ENCODE peak calls at places on chromosomes 11 and 22, in eight cellular contexts. One of them, this sample, is unnamed.

GRCh38 chr11:102046841-102047240 is 396 bp upstream of the CFAP300 start:
- DNase-seq in lower leg skin: no peak
- DNase-seq in astrocyte of the spinal cord: no peak
- DNase-seq in brain microvascular endothelial cell: no peak
- DNase-seq in cardiac fibroblast: no peak
- DNase-seq in mucosa of descending colon: no peak
- DNase-seq in CD8-positive, alpha-beta T cell: no peak
- DNase-seq in A549: no peak
- DNase-seq in this sample: no peak

GRCh38 chr22:28855355-28856094 is 27.8 kb upstream of the ZNRF3 start:
- DNase-seq in brain microvascular endothelial cell: peak
- DNase-seq in cardiac fibroblast: peak
- DNase-seq in lower leg skin: no peak
- DNase-seq in astrocyte of the spinal cord: peak
- DNase-seq in mucosa of descending colon: no peak
- DNase-seq in CD8-positive, alpha-beta T cell: peak
- DNase-seq in A549: peak
- DNase-seq in this sample: peak

GRCh38 chr22:49536571-49537131 is 291.0 kb downstream of the BRD1 start:
- DNase-seq in astrocyte of the spinal cord: no peak
- DNase-seq in lower leg skin: peak
- DNase-seq in mucosa of descending colon: no peak
- DNase-seq in A549: no peak
- DNase-seq in CD8-positive, alpha-beta T cell: no peak
- DNase-seq in brain microvascular endothelial cell: no peak
- DNase-seq in cardiac fibroblast: no peak
- DNase-seq in this sample: no peak

GRCh38 chr11:46710821-46711269 is 8.2 kb upstream of the F2 start:
- DNase-seq in astrocyte of the spinal cord: peak
- DNase-seq in mucosa of descending colon: no peak
- DNase-seq in brain microvascular endothelial cell: peak
- DNase-seq in A549: no peak
- DNase-seq in cardiac fibroblast: peak
- DNase-seq in lower leg skin: no peak
- DNase-seq in CD8-positive, alpha-beta T cell: no peak
- DNase-seq in this sample: peak

GRCh38 chr11:108142304-108142703 is 20.9 kb downstream of the ACAT1 start:
- DNase-seq in brain microvascular endothelial cell: no peak
- DNase-seq in CD8-positive, alpha-beta T cell: no peak
- DNase-seq in A549: no peak
- DNase-seq in lower leg skin: no peak
- DNase-seq in astrocyte of the spinal cord: no peak
- DNase-seq in mucosa of descending colon: no peak
- DNase-seq in cardiac fibroblast: no peak
- DNase-seq in this sample: no peak

GRCh38 chr22:27112273-27112672 is 454.9 kb downstream of the MIAT start:
- DNase-seq in astrocyte of the spinal cord: no peak
- DNase-seq in cardiac fibroblast: no peak
- DNase-seq in mucosa of descending colon: no peak
- DNase-seq in lower leg skin: no peak
- DNase-seq in CD8-positive, alpha-beta T cell: no peak
- DNase-seq in A549: no peak
- DNase-seq in brain microvascular endothelial cell: no peak
- DNase-seq in this sample: no peak

GRCh38 chr22:46963672-46964545 is 201.5 kb downstream of the TBC1D22A start:
- DNase-seq in brain microvascular endothelial cell: no peak
- DNase-seq in lower leg skin: peak
- DNase-seq in mucosa of descending colon: no peak
- DNase-seq in CD8-positive, alpha-beta T cell: no peak
- DNase-seq in cardiac fibroblast: no peak
- DNase-seq in A549: no peak
- DNase-seq in astrocyte of the spinal cord: no peak
- DNase-seq in this sample: no peak

GRCh38 chr11:122556605-122557004 is 98.9 kb upstream of the UBASH3B start:
- DNase-seq in CD8-positive, alpha-beta T cell: no peak
- DNase-seq in brain microvascular endothelial cell: no peak
- DNase-seq in cardiac fibroblast: no peak
- DNase-seq in A549: no peak
- DNase-seq in lower leg skin: no peak
- DNase-seq in mucosa of descending colon: no peak
- DNase-seq in astrocyte of the spinal cord: no peak
- DNase-seq in this sample: no peak

GRCh38 chr11:66685276-66686099 is 7.8 kb upstream of the RBM4B start:
- DNase-seq in mucosa of descending colon: no peak
- DNase-seq in cardiac fibroblast: no peak
- DNase-seq in A549: no peak
- DNase-seq in brain microvascular endothelial cell: no peak
- DNase-seq in CD8-positive, alpha-beta T cell: no peak
- DNase-seq in lower leg skin: peak
- DNase-seq in astrocyte of the spinal cord: no peak
- DNase-seq in this sample: no peak

GRCh38 chr11:86876716-86877234 is 76.4 kb downstream of the PRSS23 start:
- DNase-seq in CD8-positive, alpha-beta T cell: no peak
- DNase-seq in brain microvascular endothelial cell: no peak
- DNase-seq in astrocyte of the spinal cord: no peak
- DNase-seq in mucosa of descending colon: no peak
- DNase-seq in cardiac fibroblast: no peak
- DNase-seq in lower leg skin: no peak
- DNase-seq in A549: no peak
- DNase-seq in this sample: no peak

GRCh38 chr11:44014968-44015623 is 32.7 kb upstream of the ACCSL start:
- DNase-seq in astrocyte of the spinal cord: no peak
- DNase-seq in A549: no peak
- DNase-seq in lower leg skin: peak
- DNase-seq in CD8-positive, alpha-beta T cell: no peak
- DNase-seq in mucosa of descending colon: no peak
- DNase-seq in brain microvascular endothelial cell: peak
- DNase-seq in cardiac fibroblast: peak
- DNase-seq in this sample: peak

GRCh38 chr11:21545701-21546100 is 647.2 kb upstream of the ANO5 start:
- DNase-seq in mucosa of descending colon: no peak
- DNase-seq in cardiac fibroblast: no peak
- DNase-seq in CD8-positive, alpha-beta T cell: no peak
- DNase-seq in A549: no peak
- DNase-seq in astrocyte of the spinal cord: no peak
- DNase-seq in brain microvascular endothelial cell: no peak
- DNase-seq in lower leg skin: no peak
- DNase-seq in this sample: no peak

GRCh38 chr11:83599066-83599465 is 312.9 kb upstream of the CCDC90B start:
- DNase-seq in astrocyte of the spinal cord: no peak
- DNase-seq in CD8-positive, alpha-beta T cell: no peak
- DNase-seq in brain microvascular endothelial cell: no peak
- DNase-seq in mucosa of descending colon: no peak
- DNase-seq in cardiac fibroblast: no peak
- DNase-seq in lower leg skin: no peak
- DNase-seq in A549: no peak
- DNase-seq in this sample: no peak

GRCh38 chr11:8719260-8720190 is 36.9 kb downstream of the RPL27A start:
- DNase-seq in CD8-positive, alpha-beta T cell: no peak
- DNase-seq in A549: peak
- DNase-seq in brain microvascular endothelial cell: peak
- DNase-seq in cardiac fibroblast: peak
- DNase-seq in astrocyte of the spinal cord: peak
- DNase-seq in lower leg skin: peak
- DNase-seq in mucosa of descending colon: no peak
- DNase-seq in this sample: peak

DNA sequence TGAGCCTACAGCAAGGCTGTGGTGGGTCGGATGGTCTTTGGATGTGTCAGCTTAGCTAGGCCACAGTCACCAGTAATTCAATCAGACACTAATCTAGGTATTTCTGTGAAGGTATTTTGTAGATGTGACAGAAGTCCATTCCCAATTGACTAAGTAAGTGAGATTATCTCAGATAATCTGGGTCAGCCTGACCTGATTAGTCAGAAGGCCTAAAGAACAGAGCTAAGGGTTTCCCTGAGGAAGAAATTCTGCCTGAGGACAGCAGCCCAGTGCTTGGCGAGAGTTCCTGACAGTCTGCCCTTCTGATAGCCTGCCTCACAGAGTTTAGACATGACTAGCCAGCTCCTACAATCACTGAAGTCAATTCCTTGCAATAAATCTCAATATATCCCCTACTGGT is 28.7 kb downstream of the GUCD1 start:
- DNase-seq in cardiac fibroblast: no peak
- DNase-seq in CD8-positive, alpha-beta T cell: no peak
- DNase-seq in astrocyte of the spinal cord: no peak
- DNase-seq in A549: no peak
- DNase-seq in lower leg skin: no peak
- DNase-seq in mucosa of descending colon: no peak
- DNase-seq in brain microvascular endothelial cell: no peak
- DNase-seq in this sample: no peak
- H3K4me3 ChIP-seq in cardiac fibroblast: no peak
- H3K4me3 ChIP-seq in CD8-positive, alpha-beta T cell: no peak
- H3K4me3 ChIP-seq in astrocyte of the spinal cord: no peak
- H3K4me3 ChIP-seq in A549: no peak
- H3K4me3 ChIP-seq in lower leg skin: no peak
- H3K4me3 ChIP-seq in mucosa of descending colon: no peak
- H3K4me3 ChIP-seq in brain microvascular endothelial cell: no peak
- H3K4me3 ChIP-seq in this sample: no peak

GRCh38 chr11:58963551-58964075 is 24.3 kb downstream of the GLYATL1 start:
- DNase-seq in astrocyte of the spinal cord: peak
- DNase-seq in cardiac fibroblast: peak
- DNase-seq in lower leg skin: no peak
- DNase-seq in brain microvascular endothelial cell: peak
- DNase-seq in A549: no peak
- DNase-seq in CD8-positive, alpha-beta T cell: no peak
- DNase-seq in mucosa of descending colon: peak
- DNase-seq in this sample: peak
- H3K4me3 ChIP-seq in astrocyte of the spinal cord: peak
- H3K4me3 ChIP-seq in cardiac fibroblast: peak
- H3K4me3 ChIP-seq in lower leg skin: no peak
- H3K4me3 ChIP-seq in brain microvascular endothelial cell: peak
- H3K4me3 ChIP-seq in A549: no peak
- H3K4me3 ChIP-seq in CD8-positive, alpha-beta T cell: no peak
- H3K4me3 ChIP-seq in mucosa of descending colon: no peak
- H3K4me3 ChIP-seq in this sample: peak

GRCh38 chr11:132943325-132943736 is 589.0 kb downstream of the OPCML start:
- DNase-seq in brain microvascular endothelial cell: no peak
- DNase-seq in CD8-positive, alpha-beta T cell: no peak
- DNase-seq in astrocyte of the spinal cord: peak
- DNase-seq in lower leg skin: no peak
- DNase-seq in A549: no peak
- DNase-seq in cardiac fibroblast: peak
- DNase-seq in mucosa of descending colon: no peak
- DNase-seq in this sample: no peak

GRCh38 chr11:132941761-132942160 is 590.5 kb downstream of the OPCML start:
- DNase-seq in A549: no peak
- DNase-seq in CD8-positive, alpha-beta T cell: no peak
- DNase-seq in brain microvascular endothelial cell: no peak
- DNase-seq in mucosa of descending colon: no peak
- DNase-seq in cardiac fibroblast: no peak
- DNase-seq in astrocyte of the spinal cord: no peak
- DNase-seq in lower leg skin: no peak
- DNase-seq in this sample: no peak

GRCh38 chr11:132944557-132944920 is 587.8 kb downstream of the OPCML start:
- DNase-seq in mucosa of descending colon: no peak
- DNase-seq in brain microvascular endothelial cell: no peak
- DNase-seq in cardiac fibroblast: no peak
- DNase-seq in CD8-positive, alpha-beta T cell: no peak
- DNase-seq in A549: no peak
- DNase-seq in astrocyte of the spinal cord: no peak
- DNase-seq in lower leg skin: no peak
- DNase-seq in this sample: no peak

GRCh38 chr11:132942611-132943324 is 589.5 kb downstream of the OPCML start:
- DNase-seq in brain microvascular endothelial cell: no peak
- DNase-seq in cardiac fibroblast: no peak
- DNase-seq in mucosa of descending colon: no peak
- DNase-seq in lower leg skin: no peak
- DNase-seq in astrocyte of the spinal cord: no peak
- DNase-seq in A549: no peak
- DNase-seq in CD8-positive, alpha-beta T cell: no peak
- DNase-seq in this sample: no peak

DNA sequence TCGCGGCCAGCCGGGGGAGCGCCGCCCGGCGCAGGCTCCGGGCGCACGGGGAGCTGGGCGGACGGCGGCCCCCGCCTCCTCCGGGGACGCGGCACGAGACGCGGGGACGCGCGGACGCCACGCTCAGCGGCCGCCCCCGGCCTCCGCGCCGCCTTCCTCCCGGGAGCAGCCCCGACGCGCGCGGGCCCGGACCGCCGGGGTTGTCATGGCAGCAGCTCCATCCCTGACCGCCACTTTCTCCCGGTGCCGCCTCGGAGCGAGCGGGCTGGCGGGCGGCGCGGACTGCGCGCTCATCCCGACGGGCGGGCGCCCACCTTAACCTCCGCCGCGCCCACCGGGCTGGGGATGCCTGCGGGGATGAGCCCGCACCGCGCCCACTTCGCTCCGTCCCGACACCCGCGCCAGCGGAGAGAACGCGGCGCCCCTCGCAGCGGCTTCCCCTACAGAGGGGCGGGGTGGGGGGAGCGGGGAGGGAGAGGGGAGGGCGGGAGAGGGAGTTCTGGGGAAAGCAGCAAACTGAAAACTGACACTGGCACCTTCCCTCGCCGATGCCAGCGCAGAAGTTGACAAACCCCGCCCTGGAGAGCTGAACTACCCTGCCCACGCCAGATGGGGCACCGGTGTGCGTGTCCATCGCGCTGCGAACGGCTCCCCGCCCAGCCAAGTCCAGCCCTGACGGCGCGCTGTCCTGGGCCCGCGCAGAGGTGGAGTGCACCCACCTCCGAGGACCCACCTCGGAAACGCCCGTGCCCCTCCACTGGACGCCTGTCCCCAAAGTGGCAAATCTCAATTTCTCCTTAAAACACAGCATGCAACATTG is 588.4 kb downstream of the OPCML start:
- DNase-seq in lower leg skin: no peak
- DNase-seq in cardiac fibroblast: peak
- DNase-seq in brain microvascular endothelial cell: no peak
- DNase-seq in CD8-positive, alpha-beta T cell: no peak
- DNase-seq in mucosa of descending colon: no peak
- DNase-seq in A549: no peak
- DNase-seq in astrocyte of the spinal cord: no peak
- DNase-seq in this sample: no peak
- H3K4me3 ChIP-seq in lower leg skin: no peak
- H3K4me3 ChIP-seq in cardiac fibroblast: peak
- H3K4me3 ChIP-seq in brain microvascular endothelial cell: peak
- H3K4me3 ChIP-seq in CD8-positive, alpha-beta T cell: no peak
- H3K4me3 ChIP-seq in mucosa of descending colon: no peak
- H3K4me3 ChIP-seq in A549: no peak
- H3K4me3 ChIP-seq in astrocyte of the spinal cord: peak
- H3K4me3 ChIP-seq in this sample: peak

DNA sequence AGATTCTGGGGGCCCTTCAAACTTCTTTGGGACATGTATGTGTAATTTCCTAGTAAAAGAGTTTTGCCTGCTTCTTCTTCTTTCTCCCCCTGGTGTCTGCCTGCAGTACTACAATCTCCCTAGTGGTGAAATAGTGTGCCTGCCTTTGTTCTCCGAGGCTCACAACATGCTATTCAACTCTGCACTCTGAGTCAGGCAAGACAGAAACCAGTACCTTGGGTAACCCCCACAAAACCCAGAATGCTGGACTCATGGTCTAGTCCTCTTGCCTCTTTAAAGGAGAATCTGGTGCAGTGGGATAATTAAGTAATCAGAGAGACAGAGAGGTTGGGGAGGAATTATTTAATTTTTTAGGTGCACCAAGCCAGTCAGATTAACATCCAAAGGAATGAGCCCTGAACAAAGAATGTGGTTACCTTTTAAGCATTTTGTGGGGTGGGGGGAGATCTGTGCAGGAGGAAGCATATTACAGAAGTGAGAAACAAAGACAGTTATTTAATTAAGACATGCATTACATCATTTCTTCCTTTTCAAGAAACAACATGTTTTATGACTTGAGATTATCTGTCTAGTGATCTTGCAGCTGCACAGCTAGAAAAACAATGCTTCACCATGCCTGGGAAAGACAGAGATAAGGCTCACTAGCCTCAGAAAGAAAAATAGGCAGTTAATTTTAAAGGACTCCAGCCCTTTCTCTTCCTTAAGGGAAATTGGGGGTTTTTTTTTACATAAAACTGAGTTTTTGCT is 11.0 kb upstream of the MS4A6A start:
- DNase-seq in A549: peak
- DNase-seq in CD8-positive, alpha-beta T cell: peak
- DNase-seq in lower leg skin: no peak
- DNase-seq in cardiac fibroblast: peak
- DNase-seq in mucosa of descending colon: no peak
- DNase-seq in brain microvascular endothelial cell: peak
- DNase-seq in astrocyte of the spinal cord: peak
- DNase-seq in this sample: peak
- H3K4me3 ChIP-seq in A549: no peak
- H3K4me3 ChIP-seq in CD8-positive, alpha-beta T cell: no peak
- H3K4me3 ChIP-seq in lower leg skin: no peak
- H3K4me3 ChIP-seq in cardiac fibroblast: no peak
- H3K4me3 ChIP-seq in mucosa of descending colon: no peak
- H3K4me3 ChIP-seq in brain microvascular endothelial cell: no peak
- H3K4me3 ChIP-seq in astrocyte of the spinal cord: no peak
- H3K4me3 ChIP-seq in this sample: no peak

This sample was measured in skeletal muscle cell.